ENCODE peak calls at places on chromosomes 7 and 10, in five cellular contexts. X is GM12878, P is H1, Y is HepG2, C is K562. A is an unnamed sample.

GRCh38 chr7:150876817-150877526 is 24.7 kb downstream of the AOC1 start:
- DNase-seq in X (no peak), P (peak), Y (peak), C (peak), A (peak)

GRCh38 chr10:5234106-5234877 is 37.7 kb downstream of the AKR1C4 start:
- DNase-seq in X (no peak), P (no peak), Y (peak), C (no peak), A (no peak)

GRCh38 chr10:52703451-52703850 is 69.1 kb downstream of the MBL2 start:
- DNase-seq in X (no peak), P (no peak), Y (no peak), C (no peak), A (no peak)

GRCh38 chr7:116988363-116988989 is 35.2 kb downstream of the ST7 start:
- DNase-seq in X (no peak), P (no peak), Y (no peak), C (no peak), A (no peak)

GRCh38 chr10:17217661-17218306 is 10.3 kb upstream of the VIM start:
- DNase-seq in X (no peak), P (no peak), Y (no peak), C (no peak), A (no peak)

GRCh38 chr7:28629216-28629848 is 217.0 kb downstream of the CREB5 start:
- DNase-seq in X (no peak), P (no peak), Y (no peak), C (no peak), A (no peak)

GRCh38 chr10:104327745-104328635 is 10.3 kb downstream of the ITPRIP start:
- DNase-seq in X (no peak), P (no peak), Y (peak), C (no peak), A (peak)

GRCh38 chr10:99926925-99927718 is 82.6 kb downstream of the DNMBP start:
- DNase-seq in X (no peak), P (no peak), Y (peak), C (no peak), A (no peak)

GRCh38 chr7:89316584-89316983 is 521.0 kb upstream of the TEX47 start:
- DNase-seq in X (no peak), P (no peak), Y (no peak), C (no peak), A (no peak)

GRCh38 chr7:10939237-10939910 is 34.3 kb upstream of the PHF14 start:
- DNase-seq in X (no peak), P (no peak), Y (no peak), C (no peak), A (no peak)
- H2AFZ ChIP-seq in X (peak), P (peak), Y (peak), C (peak), A (no peak)

GRCh38 chr10:58853668-58854067 is 322.8 kb upstream of the PHYHIPL start:
- DNase-seq in X (no peak), P (no peak), Y (no peak), C (no peak), A (no peak)

GRCh38 chr10:58859541-58859940 is 316.9 kb upstream of the PHYHIPL start:
- DNase-seq in X (no peak), P (no peak), Y (no peak), C (no peak), A (no peak)

GRCh38 chr10:58856508-58857240 is 319.8 kb upstream of the PHYHIPL start:
- DNase-seq in X (no peak), P (no peak), Y (peak), C (no peak), A (peak)

GRCh38 chr10:58854811-58855210 is 321.6 kb upstream of the PHYHIPL start:
- DNase-seq in X (no peak), P (no peak), Y (no peak), C (no peak), A (no peak)

DNA sequence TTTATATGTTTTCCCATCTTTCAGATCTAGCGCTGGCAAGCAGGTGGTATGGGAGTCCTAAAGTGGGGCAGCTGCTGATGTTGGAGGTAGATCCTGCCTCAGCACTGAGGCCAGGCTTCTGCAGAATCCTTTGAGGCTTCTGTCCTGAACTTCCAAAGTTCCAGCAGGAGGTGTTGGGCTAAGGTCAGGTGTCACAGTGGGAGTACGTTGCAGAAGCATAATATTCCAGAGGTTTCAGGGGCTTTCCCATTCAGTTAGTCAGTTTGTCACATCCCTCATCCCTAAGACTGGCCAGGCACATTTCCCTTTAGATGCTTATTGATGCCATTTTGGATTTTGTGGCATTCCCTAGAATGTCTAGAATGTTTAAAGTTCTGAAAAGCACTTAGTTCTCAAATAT is 319.2 kb upstream of the PHYHIPL start:
- DNase-seq in X (no peak), P (no peak), Y (no peak), C (no peak), A (no peak)
- TF ChIP-seq POLR2AphosphoS5 in X (no peak), P (no peak), Y (no peak), C (no peak), A (no peak)

GRCh38 chr7:159084069-159084801 is 60.4 kb downstream of the VIPR2 start:
- DNase-seq in X (no peak), P (no peak), Y (no peak), C (no peak), A (no peak)

GRCh38 chr7:159083698-159084068 is 61.0 kb downstream of the VIPR2 start:
- DNase-seq in X (no peak), P (no peak), Y (no peak), C (no peak), A (no peak)

GRCh38 chr7:159086301-159086925 is 58.3 kb downstream of the VIPR2 start:
- DNase-seq in X (no peak), P (peak), Y (no peak), C (no peak), A (no peak)

GRCh38 chr7:159078911-159079270 is 65.8 kb downstream of the VIPR2 start:
- DNase-seq in X (no peak), P (peak), Y (no peak), C (no peak), A (no peak)

GRCh38 chr7:159083001-159083697 is 61.5 kb downstream of the VIPR2 start:
- DNase-seq in X (no peak), P (no peak), Y (no peak), C (no peak), A (no peak)
- TF ChIP-seq CREB1 in X (no peak), P (no peak), Y (no peak), C (no peak), A (no peak)

DNA sequence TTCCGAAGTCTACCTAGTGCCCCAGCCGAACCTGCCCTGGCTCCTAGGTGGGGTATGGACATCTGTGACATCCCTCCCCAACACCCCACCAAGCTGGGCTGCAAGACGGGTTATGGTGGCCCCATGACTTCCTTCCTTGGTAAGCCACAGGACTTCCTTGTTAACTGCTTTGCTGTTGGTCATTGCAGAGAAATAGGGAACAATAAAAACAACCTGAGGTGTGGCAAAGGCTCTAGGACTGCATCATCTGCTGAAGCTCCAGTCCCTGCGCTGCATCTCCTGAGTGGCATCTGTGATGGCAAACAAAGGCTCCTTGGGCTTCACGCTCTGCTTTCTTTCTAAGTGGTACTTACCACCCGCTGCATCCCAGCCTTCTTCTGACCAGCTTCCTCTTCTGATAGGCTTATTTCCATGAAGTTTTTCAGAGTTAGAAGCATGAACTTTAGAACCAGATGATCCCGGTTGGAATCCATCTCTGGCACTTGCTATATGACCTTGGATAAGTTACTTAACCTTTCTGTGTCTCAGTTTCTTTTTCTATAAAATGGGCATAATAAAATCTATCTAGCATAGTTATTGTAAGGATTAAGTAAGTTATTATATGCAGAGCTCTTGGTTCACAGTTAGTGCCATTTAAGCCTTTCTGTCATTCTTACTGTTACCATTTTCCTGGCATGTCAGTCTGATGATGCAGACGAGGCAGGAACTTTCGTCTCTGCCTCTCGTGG is 216.8 kb downstream of the RPS24 start:
- DNase-seq in X (no peak), P (no peak), Y (no peak), C (no peak), A (no peak)
- H2AFZ ChIP-seq in X (peak), P (no peak), Y (no peak), C (no peak), A (no peak)

DNA sequence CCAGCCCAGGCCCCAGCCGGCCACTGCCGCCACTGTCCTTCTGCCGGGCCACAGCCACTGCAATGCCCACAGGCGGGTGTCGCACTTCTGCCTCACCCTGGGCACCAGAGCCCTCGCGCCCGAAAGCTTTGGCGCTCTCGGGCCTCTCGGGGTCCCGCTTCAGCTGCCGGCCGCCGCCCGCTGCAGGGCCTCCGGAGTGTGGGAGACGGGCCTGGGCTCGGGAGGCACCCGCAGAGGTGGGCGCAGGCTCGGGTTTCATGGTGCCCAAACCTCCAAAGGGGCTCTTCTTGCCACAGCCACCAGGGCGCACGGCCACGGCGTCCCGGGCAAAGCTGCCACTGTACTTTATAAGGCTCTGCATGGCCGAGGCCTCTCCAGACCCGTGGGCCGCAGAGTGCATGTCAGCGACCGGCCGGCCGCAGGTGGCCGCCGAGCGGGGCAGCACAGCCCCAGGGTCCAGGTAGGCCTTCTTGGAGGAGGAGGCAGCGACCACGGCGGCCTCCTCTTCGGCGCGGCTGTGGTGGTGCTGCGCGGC is 35.9 kb downstream of the TNRC18 start:
- DNase-seq in X (no peak), P (peak), Y (no peak), C (no peak), A (peak)
- TF ChIP-seq POLR2AphosphoS5 in X (no peak), P (no peak), Y (no peak), C (no peak), A (no peak)

GRCh38 chr10:79391231-79392019 is 44.2 kb downstream of the PPIF start:
- DNase-seq in X (no peak), P (peak), Y (no peak), C (peak), A (no peak)
- TF ChIP-seq CREB1 in X (no peak), P (no peak), Y (no peak), C (no peak), A (no peak)

DNA sequence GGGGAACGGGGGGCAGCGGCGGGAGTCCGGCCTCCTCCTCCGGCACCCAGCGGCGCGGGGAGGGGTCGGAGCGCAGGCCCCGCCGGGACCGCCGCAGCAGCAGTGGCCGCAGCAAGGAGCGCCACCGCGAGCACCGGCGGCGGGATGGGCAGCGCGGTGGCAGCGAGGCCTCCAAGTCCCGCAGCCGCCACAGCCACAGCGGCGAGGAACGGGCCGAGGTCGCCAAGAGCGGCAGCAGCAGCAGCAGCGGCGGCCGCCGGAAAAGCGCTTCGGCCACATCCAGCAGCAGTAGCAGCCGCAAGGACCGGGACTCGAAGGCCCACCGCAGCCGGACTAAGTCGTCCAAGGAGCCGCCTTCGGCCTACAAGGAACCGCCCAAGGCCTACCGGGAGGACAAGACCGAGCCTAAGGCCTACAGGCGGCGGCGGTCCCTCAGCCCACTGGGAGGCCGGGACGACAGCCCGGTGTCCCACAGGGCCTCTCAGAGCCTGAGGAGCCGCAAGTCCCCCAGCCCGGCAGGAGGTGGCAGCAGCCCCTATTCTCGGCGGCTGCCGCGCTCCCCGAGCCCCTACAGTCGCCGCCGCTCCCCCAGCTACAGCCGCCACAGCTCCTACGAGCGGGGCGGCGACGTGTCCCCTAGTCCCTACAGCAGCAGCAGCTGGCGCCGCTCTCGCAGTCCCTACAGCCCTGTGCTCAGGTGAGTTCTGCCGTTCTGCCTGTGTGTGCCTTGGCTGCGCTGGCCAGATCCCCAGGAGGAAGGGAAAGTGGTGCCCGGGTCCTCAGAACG is 1.3 kb downstream of the CDK13 start:
- DNase-seq in X (no peak), P (peak), Y (peak), C (peak), A (peak)
- H2AFZ ChIP-seq in X (no peak), P (no peak), Y (no peak), C (peak), A (no peak)

DNA sequence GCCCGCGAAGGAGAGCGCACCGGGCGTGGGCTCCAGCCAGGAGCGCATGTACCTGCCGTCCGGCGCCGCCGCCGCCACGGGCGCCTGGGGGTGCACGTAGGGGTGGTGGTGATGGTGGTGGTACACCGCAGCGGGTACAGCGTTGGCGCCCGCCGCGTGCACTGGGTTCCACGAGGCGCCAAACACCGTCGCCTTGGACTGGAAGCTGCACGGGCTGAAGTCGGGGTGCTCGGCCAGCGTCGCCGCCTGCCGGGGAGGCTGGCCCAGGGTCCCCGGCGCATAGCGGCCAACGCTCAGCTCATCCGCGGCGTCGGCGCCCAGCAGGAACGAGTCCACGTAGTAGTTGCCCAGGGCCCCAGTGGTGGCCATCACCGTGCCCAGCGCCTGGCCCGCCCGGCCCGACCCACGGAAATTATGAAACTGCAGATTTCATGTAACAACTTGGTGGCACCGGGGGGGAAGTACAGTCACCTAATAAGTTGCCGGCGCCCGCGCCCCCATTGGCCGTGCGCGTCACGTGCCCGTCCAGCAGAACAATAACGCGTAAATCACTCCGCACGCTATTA is at the start of gene HOXA9:
- DNase-seq in X (no peak), P (no peak), Y (no peak), C (no peak), A (peak)
- TF ChIP-seq POLR2AphosphoS5 in X (no peak), P (no peak), Y (no peak), C (no peak), A (no peak)

GRCh38 chr10:70191161-70191770 is 21.0 kb upstream of the SAR1A start:
- DNase-seq in X (no peak), P (no peak), Y (no peak), C (no peak), A (no peak)
- TF ChIP-seq CREB1 in X (no peak), P (no peak), Y (no peak), C (no peak), A (no peak)